ENCODE peak calls at places on chromosomes 5 and 9, in six cellular contexts. U is neuronal stem cell, H is body of pancreas, E is aorta, I is fibroblast of lung, X is A549. M is an unnamed sample.
A peak's percentile ranks its signal among the peaks of the same experiment; 100 is the strongest.

GRCh38 chr5:132747064-132747692 is at the start of gene CCNI2:
- DNase-seq in U (no peak), H (peak; percentile 44), E (peak; percentile 60), I (no peak), X (peak; percentile 65), M (peak; percentile 25)

GRCh38 chr9:93085676-93086075 is 10.3 kb upstream of the CARD19 start:
- DNase-seq in U (no peak), H (no peak), E (peak; percentile 26), I (no peak), X (no peak), M (no peak)

GRCh38 chr9:86487222-86487841 is 133.1 kb upstream of the TUT7 start:
- DNase-seq in U (peak; percentile 47), H (no peak), E (no peak), I (peak; percentile 85), X (peak; percentile 44), M (peak; percentile 60)

GRCh38 chr5:80763211-80763610 is 108.4 kb upstream of the DHFR start:
- DNase-seq in U (no peak), H (no peak), E (no peak), I (peak; percentile 45), X (no peak), M (peak; percentile 20)

GRCh38 chr5:131393498-131393968 is 129.7 kb downstream of the CDC42SE2 start:
- DNase-seq in U (no peak), H (no peak), E (peak; percentile 52), I (peak; percentile 12), X (no peak), M (peak; percentile 36)

GRCh38 chr5:99037668-99038067 is 108.9 kb upstream of the CHD1 start:
- DNase-seq in U (no peak), H (no peak), E (peak; percentile 49), I (no peak), X (no peak), M (no peak)

GRCh38 chr9:36997414-36997813 is 36.7 kb downstream of the PAX5 start:
- DNase-seq in U (no peak), H (no peak), E (no peak), I (no peak), X (no peak), M (peak; percentile 23)

GRCh38 chr9:115957571-115957970 is 196.0 kb upstream of the PAPPA start:
- DNase-seq in U (no peak), H (no peak), E (no peak), I (peak; percentile 44), X (no peak), M (peak; percentile 32)

GRCh38 chr5:158028349-158028748 is 169.4 kb upstream of the CLINT1 start:
- DNase-seq in U (no peak), H (peak; percentile 17), E (no peak), I (no peak), X (no peak), M (no peak)

GRCh38 chr5:171783051-171783450 is 2.6 kb upstream of the SMIM23 start:
- DNase-seq in U (no peak), H (no peak), E (no peak), I (peak; percentile 68), X (no peak), M (peak; percentile 54)

GRCh38 chr5:105101597-105101996 is 1539.0 kb upstream of the NUDT12 start:
- DNase-seq in U (no peak), H (no peak), E (no peak), I (peak; percentile 80), X (no peak), M (no peak)

GRCh38 chr5:10699281-10699874 is 61.7 kb downstream of the DAP start:
- DNase-seq in U (no peak), H (no peak), E (no peak), I (no peak), X (no peak), M (no peak)

GRCh38 chr5:153147891-153148623 is 342.4 kb upstream of the GRIA1 start:
- DNase-seq in U (peak; percentile 20), H (peak; percentile 45), E (peak; percentile 21), I (peak; percentile 49), X (no peak), M (peak; percentile 76)

GRCh38 chr9:121738969-121739368 is 87.5 kb downstream of the DAB2IP start:
- DNase-seq in U (no peak), H (no peak), E (no peak), I (peak; percentile 43), X (no peak), M (no peak)

GRCh38 chr9:126793686-126794417 is 11.0 kb upstream of the ZBTB43 start:
- DNase-seq in U (no peak), H (no peak), E (no peak), I (no peak), X (no peak), M (no peak)

GRCh38 chr9:129463477-129463876 is 157.4 kb downstream of the C9orf50 start:
- DNase-seq in U (no peak), H (no peak), E (no peak), I (no peak), X (no peak), M (no peak)

GRCh38 chr5:10663531-10664183 is 97.4 kb downstream of the DAP start:
- DNase-seq in U (no peak), H (peak; percentile 79), E (no peak), I (peak; percentile 41), X (peak; percentile 47), M (no peak)

GRCh38 chr5:13740471-13740870 is 204.0 kb downstream of the DNAH5 start:
- DNase-seq in U (no peak), H (no peak), E (no peak), I (no peak), X (no peak), M (no peak)

GRCh38 chr5:78323241-78323640 is 28.7 kb upstream of the AP3B1 start:
- DNase-seq in U (no peak), H (no peak), E (no peak), I (no peak), X (no peak), M (no peak)

GRCh38 chr5:157547909-157548512 is 27.6 kb downstream of the ADAM19 start:
- DNase-seq in U (no peak), H (no peak), E (no peak), I (no peak), X (no peak), M (no peak)

GRCh38 chr5:67805666-67806348 is 409.7 kb upstream of the PIK3R1 start:
- DNase-seq in U (peak; percentile 18), H (no peak), E (no peak), I (no peak), X (no peak), M (no peak)

GRCh38 chr5:54717870-54718269 is 200.3 kb downstream of the SNX18 start:
- DNase-seq in U (no peak), H (no peak), E (no peak), I (no peak), X (no peak), M (no peak)

GRCh38 chr5:156838966-156839365 is 11.1 kb upstream of the PPP1R2B start:
- DNase-seq in U (no peak), H (no peak), E (no peak), I (no peak), X (no peak), M (no peak)

GRCh38 chr9:86557063-86557766 is 203.0 kb upstream of the TUT7 start:
- DNase-seq in U (no peak), H (peak; percentile 9), E (no peak), I (peak; percentile 77), X (no peak), M (peak; percentile 74)

GRCh38 chr9:74784506-74784905 is 103.2 kb downstream of the TRPM6 start:
- DNase-seq in U (no peak), H (no peak), E (no peak), I (no peak), X (no peak), M (no peak)

GRCh38 chr5:52778784-52779183 is 8.9 kb upstream of the ITGA1 start:
- DNase-seq in U (no peak), H (no peak), E (no peak), I (no peak), X (no peak), M (no peak)

GRCh38 chr9:125137200-125137599 is 6.1 kb downstream of the SCAI start:
- DNase-seq in U (no peak), H (no peak), E (no peak), I (peak; percentile 79), X (no peak), M (no peak)

GRCh38 chr5:126044111-126044668 is 379.0 kb upstream of the GRAMD2B start:
- DNase-seq in U (peak; percentile 15), H (peak; percentile 68), E (no peak), I (peak; percentile 68), X (no peak), M (peak; percentile 97)

GRCh38 chr5:52580921-52581320 is 206.8 kb upstream of the ITGA1 start:
- DNase-seq in U (no peak), H (no peak), E (peak; percentile 40), I (peak; percentile 71), X (no peak), M (no peak)

GRCh38 chr5:143870871-143871632 is 59.1 kb downstream of the HMHB1 start:
- DNase-seq in U (no peak), H (no peak), E (no peak), I (no peak), X (no peak), M (no peak)
- H3K4me1 ChIP-seq in U (no peaks in the 10 kb centered on the region), H (no peaks in the 10 kb centered on the region), E (no peaks in the 10 kb centered on the region), I (no peaks in the 10 kb centered on the region), X (no peaks in the 10 kb centered on the region), M (no peaks in the 10 kb centered on the region)

DNA sequence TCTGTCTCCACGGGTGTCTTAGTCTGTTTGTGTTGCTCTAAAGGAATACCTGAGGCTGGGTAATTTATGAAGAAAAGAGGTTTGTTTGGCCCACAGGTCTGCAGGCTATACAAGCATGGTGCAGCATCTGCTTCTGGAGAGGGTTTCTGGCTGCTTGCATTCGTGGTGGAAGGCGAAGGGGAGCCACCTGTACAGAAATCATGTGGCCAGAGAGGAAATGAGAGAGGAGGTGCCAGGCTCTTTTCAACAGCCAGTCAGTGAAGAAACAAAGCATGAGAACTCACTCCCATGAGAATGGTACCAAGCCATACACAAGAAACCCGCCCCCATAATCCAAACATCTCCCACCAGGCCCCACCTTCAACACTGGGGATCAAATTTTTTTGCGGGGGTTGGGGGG is 53.4 kb downstream of the PFDN1 start:
- DNase-seq in U (no peak), H (no peak), E (no peak), I (no peak), X (no peak), M (no peak)
- H3K4me1 ChIP-seq in U (peaks cover 10% of the 10 kb centered on the region), H (peaks cover 3% of the 10 kb centered on the region), E (no peaks in the 10 kb centered on the region), I (peaks cover 41% of the 10 kb centered on the region), X (peaks cover 40% of the 10 kb centered on the region), M (peaks cover 3% of the 10 kb centered on the region)

GRCh38 chr9:97501177-97501971 is at the start of gene TMOD1:
- DNase-seq in U (peak; percentile 37), H (peak; percentile 85), E (peak; percentile 73), I (peak; percentile 20), X (peak; percentile 83), M (peak; percentile 90)

GRCh38 chr9:97501972-97502221 is 431 bp downstream of the TMOD1 start:
- DNase-seq in U (no peak), H (no peak), E (no peak), I (no peak), X (no peak), M (no peak)

GRCh38 chr9:97502222-97502983 is 937 bp downstream of the TMOD1 start:
- DNase-seq in U (peak; percentile 24), H (peak; percentile 18), E (no peak), I (no peak), X (no peak), M (no peak)

GRCh38 chr9:97500765-97501176 is 695 bp upstream of the TMOD1 start:
- DNase-seq in U (no peak), H (no peak), E (no peak), I (no peak), X (no peak), M (no peak)

GRCh38 chr9:97500263-97500662 is 1.2 kb upstream of the TMOD1 start:
- DNase-seq in U (no peak), H (no peak), E (no peak), I (no peak), X (no peak), M (no peak)
- H3K4me1 ChIP-seq in U (no peaks in the 10 kb centered on the region), H (peaks cover 48% of the 10 kb centered on the region), E (no peaks in the 10 kb centered on the region), I (no peaks in the 10 kb centered on the region), X (peaks cover 5% of the 10 kb centered on the region), M (peaks cover 21% of the 10 kb centered on the region)

GRCh38 chr5:150783422-150783928 is 4.9 kb downstream of the SMIM3 start:
- DNase-seq in U (no peak), H (peak; percentile 86), E (peak; percentile 83), I (peak; percentile 93), X (no peak), M (no peak)
- H3K4me1 ChIP-seq in U (no peaks in the 10 kb centered on the region), H (peaks cover 59% of the 10 kb centered on the region), E (peaks cover 6% of the 10 kb centered on the region), I (peaks cover 31% of the 10 kb centered on the region), X (peaks cover 4% of the 10 kb centered on the region), M (no peaks in the 10 kb centered on the region)

M was measured in cardiac muscle cell.